ENCODE peak calls at places on chromosomes 11 and 22, in five cellular contexts. E is NCI-H1105; X is activated naive CD4-positive, alpha-beta T cell; D is effector memory CD4-positive, alpha-beta T cell; B is A549. Q is an unnamed sample.
A peak's percentile ranks its signal among the peaks of the same experiment; 100 is the strongest.

GRCh38 chr11:61071208-61071681 is 31.0 kb upstream of the CD5 start:
- DNase-seq in E (no peak), X (peak; percentile 36), D (no peak), B (no peak), Q (no peak)

GRCh38 chr11:129703846-129704245 is 111.8 kb upstream of the TMEM45B start:
- DNase-seq in E (peak; percentile 73), X (no peak), D (no peak), B (no peak), Q (no peak)

GRCh38 chr22:41479671-41480396 is 10.9 kb downstream of the ACO2 start:
- DNase-seq in E (no peak), X (no peak), D (no peak), B (no peak), Q (peak; percentile 67)

GRCh38 chr11:74085542-74085892 is 76.6 kb upstream of the UCP3 start:
- DNase-seq in E (no peak), X (no peak), D (no peak), B (no peak), Q (no peak)

GRCh38 chr11:96088914-96089313 is 165.0 kb upstream of the MTMR2 start:
- DNase-seq in E (no peak), X (no peak), D (no peak), B (no peak), Q (no peak)

GRCh38 chr11:64667154-64667745 is 55.7 kb downstream of the NRXN2 start:
- DNase-seq in E (no peak), X (no peak), D (no peak), B (no peak), Q (no peak)

GRCh38 chr11:92845390-92846185 is 123.9 kb upstream of the MTNR1B start:
- DNase-seq in E (no peak), X (no peak), D (no peak), B (no peak), Q (no peak)

GRCh38 chr11:93348931-93349330 is 18.4 kb downstream of the DEUP1 start:
- DNase-seq in E (no peak), X (no peak), D (no peak), B (no peak), Q (no peak)

GRCh38 chr11:3799883-3800282 is 2.5 kb upstream of the NUP98 start:
- DNase-seq in E (no peak), X (no peak), D (no peak), B (no peak), Q (no peak)

GRCh38 chr11:103170865-103171264 is 61.6 kb downstream of the DYNC2H1 start:
- DNase-seq in E (no peak), X (no peak), D (no peak), B (no peak), Q (peak; percentile 80)

GRCh38 chr22:50445071-50445879 is 29.6 kb downstream of the SBF1 start:
- DNase-seq in E (no peak), X (no peak), D (no peak), B (no peak), Q (no peak)

GRCh38 chr11:76348348-76348747 is 32.6 kb downstream of the THAP12 start:
- DNase-seq in E (no peak), X (no peak), D (no peak), B (no peak), Q (no peak)

GRCh38 chr11:63512816-63513215 is 6.9 kb downstream of the LGALS12 start:
- DNase-seq in E (no peak), X (no peak), D (no peak), B (no peak), Q (no peak)

GRCh38 chr11:47565340-47566165 is at the start of gene PTPMT1:
- DNase-seq in E (peak; percentile 26), X (peak; percentile 36), D (peak; percentile 34), B (peak; percentile 55), Q (peak; percentile 66)

GRCh38 chr22:24095816-24096215 is 84.7 kb downstream of the CABIN1 start:
- DNase-seq in E (no peak), X (no peak), D (no peak), B (no peak), Q (no peak)

GRCh38 chr11:72753341-72754148 is 1.3 kb upstream of the ARAP1 start:
- DNase-seq in E (no peak), X (no peak), D (no peak), B (no peak), Q (no peak)